ENCODE peak calls at places on chromosome 7, in ten cellular contexts. One of them, this sample, is unnamed.
A peak's percentile ranks its signal among the peaks of the same experiment; 100 is the strongest.

GRCh38 chr7:10708447-10708846 is 265.2 kb upstream of the PHF14 start:
- DNase-seq in PC-9: no peak
- DNase-seq in naive thymus-derived CD4-positive, alpha-beta T cell: no peak
- DNase-seq in colonic mucosa: no peak
- DNase-seq in aorta: no peak
- DNase-seq in heart left ventricle: no peak
- DNase-seq in MM.1S: peak; percentile 73
- DNase-seq in mucosa of descending colon: no peak
- DNase-seq in DND-41: no peak
- DNase-seq in heart right ventricle: no peak
- DNase-seq in this sample: no peak

GRCh38 chr7:98400538-98401427 is at the start of gene BAIAP2L1:
- DNase-seq in colonic mucosa: peak; percentile 96
- DNase-seq in aorta: peak; percentile 88
- DNase-seq in heart left ventricle: peak; percentile 91
- DNase-seq in PC-9: peak; percentile 100
- DNase-seq in heart right ventricle: peak; percentile 82
- DNase-seq in mucosa of descending colon: peak; percentile 99
- DNase-seq in naive thymus-derived CD4-positive, alpha-beta T cell: peak; percentile 73
- DNase-seq in MM.1S: peak; percentile 92
- DNase-seq in DND-41: no peak
- DNase-seq in this sample: peak; percentile 76

GRCh38 chr7:30931161-30931926 is 19.7 kb downstream of the AQP1 start:
- DNase-seq in heart left ventricle: peak; percentile 76
- DNase-seq in aorta: peak; percentile 47
- DNase-seq in colonic mucosa: peak; percentile 15
- DNase-seq in DND-41: no peak
- DNase-seq in naive thymus-derived CD4-positive, alpha-beta T cell: no peak
- DNase-seq in heart right ventricle: no peak
- DNase-seq in MM.1S: no peak
- DNase-seq in PC-9: no peak
- DNase-seq in mucosa of descending colon: no peak
- DNase-seq in this sample: no peak

GRCh38 chr7:90955641-90956207 is 308.5 kb upstream of the FZD1 start:
- DNase-seq in naive thymus-derived CD4-positive, alpha-beta T cell: no peak
- DNase-seq in MM.1S: no peak
- DNase-seq in mucosa of descending colon: no peak
- DNase-seq in colonic mucosa: no peak
- DNase-seq in aorta: no peak
- DNase-seq in DND-41: no peak
- DNase-seq in heart left ventricle: no peak
- DNase-seq in PC-9: no peak
- DNase-seq in heart right ventricle: no peak
- DNase-seq in this sample: no peak

GRCh38 chr7:2120251-2120660 is 112.5 kb downstream of the MAD1L1 start:
- DNase-seq in colonic mucosa: no peak
- DNase-seq in aorta: no peak
- DNase-seq in naive thymus-derived CD4-positive, alpha-beta T cell: peak; percentile 54
- DNase-seq in heart right ventricle: no peak
- DNase-seq in PC-9: no peak
- DNase-seq in DND-41: peak; percentile 23
- DNase-seq in MM.1S: no peak
- DNase-seq in mucosa of descending colon: no peak
- DNase-seq in heart left ventricle: no peak
- DNase-seq in this sample: no peak

GRCh38 chr7:49583440-49583839 is 190.0 kb upstream of the VWC2 start:
- DNase-seq in mucosa of descending colon: no peak
- DNase-seq in naive thymus-derived CD4-positive, alpha-beta T cell: no peak
- DNase-seq in heart left ventricle: no peak
- DNase-seq in PC-9: no peak
- DNase-seq in aorta: no peak
- DNase-seq in MM.1S: no peak
- DNase-seq in heart right ventricle: no peak
- DNase-seq in colonic mucosa: no peak
- DNase-seq in DND-41: no peak
- DNase-seq in this sample: no peak

GRCh38 chr7:23072043-23072442 is 33.5 kb upstream of the KLHL7 start:
- DNase-seq in colonic mucosa: no peak
- DNase-seq in DND-41: no peak
- DNase-seq in naive thymus-derived CD4-positive, alpha-beta T cell: no peak
- DNase-seq in PC-9: no peak
- DNase-seq in mucosa of descending colon: no peak
- DNase-seq in heart left ventricle: no peak
- DNase-seq in aorta: no peak
- DNase-seq in heart right ventricle: no peak
- DNase-seq in MM.1S: no peak
- DNase-seq in this sample: peak; percentile 58

GRCh38 chr7:18430810-18431209 is 64.7 kb upstream of the HDAC9 start:
- DNase-seq in colonic mucosa: no peak
- DNase-seq in MM.1S: no peak
- DNase-seq in heart right ventricle: no peak
- DNase-seq in PC-9: no peak
- DNase-seq in mucosa of descending colon: no peak
- DNase-seq in aorta: no peak
- DNase-seq in naive thymus-derived CD4-positive, alpha-beta T cell: no peak
- DNase-seq in DND-41: no peak
- DNase-seq in heart left ventricle: no peak
- DNase-seq in this sample: no peak

GRCh38 chr7:116673504-116673865 is 1.5 kb downstream of the MET start:
- DNase-seq in colonic mucosa: no peak
- DNase-seq in aorta: no peak
- DNase-seq in DND-41: no peak
- DNase-seq in PC-9: no peak
- DNase-seq in heart right ventricle: no peak
- DNase-seq in mucosa of descending colon: no peak
- DNase-seq in MM.1S: no peak
- DNase-seq in heart left ventricle: no peak
- DNase-seq in naive thymus-derived CD4-positive, alpha-beta T cell: no peak
- DNase-seq in this sample: no peak

GRCh38 chr7:44587843-44588711 is 6.0 kb upstream of the TMED4 start:
- DNase-seq in heart right ventricle: peak; percentile 55
- DNase-seq in PC-9: peak; percentile 69
- DNase-seq in heart left ventricle: no peak
- DNase-seq in naive thymus-derived CD4-positive, alpha-beta T cell: peak; percentile 61
- DNase-seq in colonic mucosa: peak; percentile 71
- DNase-seq in aorta: no peak
- DNase-seq in MM.1S: peak; percentile 74
- DNase-seq in DND-41: peak; percentile 52
- DNase-seq in mucosa of descending colon: no peak
- DNase-seq in this sample: peak; percentile 89

GRCh38 chr7:2996141-2996540 is 47.5 kb downstream of the CARD11 start:
- DNase-seq in naive thymus-derived CD4-positive, alpha-beta T cell: no peak
- DNase-seq in heart left ventricle: no peak
- DNase-seq in colonic mucosa: no peak
- DNase-seq in mucosa of descending colon: no peak
- DNase-seq in heart right ventricle: no peak
- DNase-seq in DND-41: no peak
- DNase-seq in aorta: no peak
- DNase-seq in MM.1S: no peak
- DNase-seq in PC-9: no peak
- DNase-seq in this sample: no peak

GRCh38 chr7:129271500-129272355 is 46.9 kb downstream of the AHCYL2 start:
- DNase-seq in naive thymus-derived CD4-positive, alpha-beta T cell: peak; percentile 74
- DNase-seq in colonic mucosa: peak; percentile 73
- DNase-seq in aorta: no peak
- DNase-seq in DND-41: peak; percentile 45
- DNase-seq in mucosa of descending colon: no peak
- DNase-seq in PC-9: peak; percentile 34
- DNase-seq in heart left ventricle: no peak
- DNase-seq in heart right ventricle: peak; percentile 23
- DNase-seq in MM.1S: peak; percentile 86
- DNase-seq in this sample: peak; percentile 24

GRCh38 chr7:141246426-141246825 is 172.6 kb downstream of the TMEM178B start:
- DNase-seq in heart left ventricle: no peak
- DNase-seq in PC-9: no peak
- DNase-seq in aorta: no peak
- DNase-seq in DND-41: no peak
- DNase-seq in naive thymus-derived CD4-positive, alpha-beta T cell: no peak
- DNase-seq in heart right ventricle: no peak
- DNase-seq in mucosa of descending colon: no peak
- DNase-seq in colonic mucosa: no peak
- DNase-seq in MM.1S: no peak
- DNase-seq in this sample: no peak

GRCh38 chr7:141251957-141252356 is 178.1 kb downstream of the TMEM178B start:
- DNase-seq in PC-9: no peak
- DNase-seq in colonic mucosa: no peak
- DNase-seq in aorta: no peak
- DNase-seq in mucosa of descending colon: no peak
- DNase-seq in MM.1S: no peak
- DNase-seq in heart right ventricle: no peak
- DNase-seq in naive thymus-derived CD4-positive, alpha-beta T cell: no peak
- DNase-seq in DND-41: no peak
- DNase-seq in heart left ventricle: no peak
- DNase-seq in this sample: no peak

GRCh38 chr7:141251180-141251579 is 177.3 kb downstream of the TMEM178B start:
- DNase-seq in naive thymus-derived CD4-positive, alpha-beta T cell: no peak
- DNase-seq in MM.1S: no peak
- DNase-seq in heart right ventricle: no peak
- DNase-seq in colonic mucosa: no peak
- DNase-seq in heart left ventricle: no peak
- DNase-seq in aorta: no peak
- DNase-seq in mucosa of descending colon: no peak
- DNase-seq in DND-41: no peak
- DNase-seq in PC-9: no peak
- DNase-seq in this sample: no peak
- H3K4me1 ChIP-seq in naive thymus-derived CD4-positive, alpha-beta T cell: no peaks in the 10 kb centered on the region
- H3K4me1 ChIP-seq in MM.1S: no peaks in the 10 kb centered on the region
- H3K4me1 ChIP-seq in heart right ventricle: no peaks in the 10 kb centered on the region
- H3K4me1 ChIP-seq in colonic mucosa: no peaks in the 10 kb centered on the region
- H3K4me1 ChIP-seq in heart left ventricle: no peaks in the 10 kb centered on the region
- H3K4me1 ChIP-seq in aorta: no peaks in the 10 kb centered on the region
- H3K4me1 ChIP-seq in mucosa of descending colon: no peaks in the 10 kb centered on the region
- H3K4me1 ChIP-seq in DND-41: no peaks in the 10 kb centered on the region
- H3K4me1 ChIP-seq in PC-9: no peaks in the 10 kb centered on the region
- H3K4me1 ChIP-seq in this sample: no peaks in the 10 kb centered on the region

DNA sequence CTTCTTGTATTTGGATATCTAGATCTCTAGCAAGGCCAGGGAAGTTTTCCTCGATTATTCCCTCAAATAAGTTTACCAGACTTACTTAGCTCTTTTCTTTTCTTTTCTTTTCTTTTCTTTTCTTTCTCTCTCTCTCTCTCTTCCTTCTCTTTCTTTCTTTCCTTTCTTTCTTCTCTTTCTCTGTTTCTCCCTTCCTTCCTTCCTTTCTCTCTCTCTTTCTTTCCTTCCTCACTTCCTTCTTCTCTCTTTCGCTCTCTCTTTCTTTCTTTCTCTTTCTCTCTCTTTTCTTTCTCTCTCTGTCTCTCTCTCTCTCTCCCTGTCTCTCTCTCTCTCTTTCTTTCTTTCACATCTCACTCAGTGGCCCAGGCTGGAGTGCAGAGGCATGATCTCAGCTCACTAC is 37.0 kb downstream of the UPP1 start:
- DNase-seq in heart left ventricle: no peak
- DNase-seq in DND-41: no peak
- DNase-seq in PC-9: no peak
- DNase-seq in mucosa of descending colon: no peak
- DNase-seq in naive thymus-derived CD4-positive, alpha-beta T cell: no peak
- DNase-seq in colonic mucosa: no peak
- DNase-seq in MM.1S: no peak
- DNase-seq in aorta: no peak
- DNase-seq in heart right ventricle: no peak
- DNase-seq in this sample: no peak
- H3K4me1 ChIP-seq in heart left ventricle: no peaks in the 10 kb centered on the region
- H3K4me1 ChIP-seq in DND-41: no peaks in the 10 kb centered on the region
- H3K4me1 ChIP-seq in PC-9: no peaks in the 10 kb centered on the region
- H3K4me1 ChIP-seq in mucosa of descending colon: no peaks in the 10 kb centered on the region
- H3K4me1 ChIP-seq in naive thymus-derived CD4-positive, alpha-beta T cell: no peaks in the 10 kb centered on the region
- H3K4me1 ChIP-seq in colonic mucosa: no peaks in the 10 kb centered on the region
- H3K4me1 ChIP-seq in MM.1S: no peaks in the 10 kb centered on the region
- H3K4me1 ChIP-seq in aorta: no peaks in the 10 kb centered on the region
- H3K4me1 ChIP-seq in heart right ventricle: no peaks in the 10 kb centered on the region
- H3K4me1 ChIP-seq in this sample: no peaks in the 10 kb centered on the region

GRCh38 chr7:134495546-134495945 is 31.8 kb upstream of the AKR1B10 start:
- DNase-seq in heart right ventricle: no peak
- DNase-seq in heart left ventricle: no peak
- DNase-seq in PC-9: no peak
- DNase-seq in DND-41: no peak
- DNase-seq in naive thymus-derived CD4-positive, alpha-beta T cell: no peak
- DNase-seq in mucosa of descending colon: no peak
- DNase-seq in aorta: no peak
- DNase-seq in MM.1S: no peak
- DNase-seq in colonic mucosa: no peak
- DNase-seq in this sample: no peak

GRCh38 chr7:134493091-134493490 is 34.2 kb upstream of the AKR1B1 start:
- DNase-seq in PC-9: no peak
- DNase-seq in mucosa of descending colon: no peak
- DNase-seq in heart right ventricle: no peak
- DNase-seq in naive thymus-derived CD4-positive, alpha-beta T cell: no peak
- DNase-seq in heart left ventricle: no peak
- DNase-seq in colonic mucosa: no peak
- DNase-seq in aorta: no peak
- DNase-seq in DND-41: no peak
- DNase-seq in MM.1S: no peak
- DNase-seq in this sample: no peak
- H3K4me1 ChIP-seq in PC-9: peaks cover 6% of the 10 kb centered on the region
- H3K4me1 ChIP-seq in mucosa of descending colon: no peaks in the 10 kb centered on the region
- H3K4me1 ChIP-seq in heart right ventricle: no peaks in the 10 kb centered on the region
- H3K4me1 ChIP-seq in naive thymus-derived CD4-positive, alpha-beta T cell: no peaks in the 10 kb centered on the region
- H3K4me1 ChIP-seq in heart left ventricle: no peaks in the 10 kb centered on the region
- H3K4me1 ChIP-seq in colonic mucosa: no peaks in the 10 kb centered on the region
- H3K4me1 ChIP-seq in aorta: no peaks in the 10 kb centered on the region
- H3K4me1 ChIP-seq in DND-41: no peaks in the 10 kb centered on the region
- H3K4me1 ChIP-seq in MM.1S: no peaks in the 10 kb centered on the region
- H3K4me1 ChIP-seq in this sample: no peaks in the 10 kb centered on the region

GRCh38 chr7:24932815-24933214 is 47.2 kb downstream of the OSBPL3 start:
- DNase-seq in heart right ventricle: peak; percentile 10
- DNase-seq in naive thymus-derived CD4-positive, alpha-beta T cell: no peak
- DNase-seq in PC-9: no peak
- DNase-seq in MM.1S: no peak
- DNase-seq in mucosa of descending colon: no peak
- DNase-seq in DND-41: no peak
- DNase-seq in aorta: no peak
- DNase-seq in colonic mucosa: no peak
- DNase-seq in heart left ventricle: no peak
- DNase-seq in this sample: no peak

GRCh38 chr7:24932389-24932788 is 47.6 kb downstream of the OSBPL3 start:
- DNase-seq in mucosa of descending colon: no peak
- DNase-seq in PC-9: no peak
- DNase-seq in colonic mucosa: no peak
- DNase-seq in heart left ventricle: no peak
- DNase-seq in naive thymus-derived CD4-positive, alpha-beta T cell: no peak
- DNase-seq in MM.1S: no peak
- DNase-seq in DND-41: no peak
- DNase-seq in aorta: no peak
- DNase-seq in heart right ventricle: no peak
- DNase-seq in this sample: no peak

GRCh38 chr7:24930856-24931255 is 49.1 kb downstream of the OSBPL3 start:
- DNase-seq in mucosa of descending colon: no peak
- DNase-seq in MM.1S: no peak
- DNase-seq in aorta: no peak
- DNase-seq in DND-41: no peak
- DNase-seq in heart left ventricle: no peak
- DNase-seq in naive thymus-derived CD4-positive, alpha-beta T cell: no peak
- DNase-seq in colonic mucosa: no peak
- DNase-seq in PC-9: no peak
- DNase-seq in heart right ventricle: no peak
- DNase-seq in this sample: no peak

GRCh38 chr7:24931787-24932186 is 48.2 kb downstream of the OSBPL3 start:
- DNase-seq in MM.1S: no peak
- DNase-seq in PC-9: no peak
- DNase-seq in heart left ventricle: no peak
- DNase-seq in mucosa of descending colon: no peak
- DNase-seq in colonic mucosa: no peak
- DNase-seq in heart right ventricle: no peak
- DNase-seq in DND-41: no peak
- DNase-seq in naive thymus-derived CD4-positive, alpha-beta T cell: no peak
- DNase-seq in aorta: no peak
- DNase-seq in this sample: no peak

GRCh38 chr7:24933298-24933697 is 46.7 kb downstream of the OSBPL3 start:
- DNase-seq in aorta: no peak
- DNase-seq in naive thymus-derived CD4-positive, alpha-beta T cell: no peak
- DNase-seq in mucosa of descending colon: no peak
- DNase-seq in DND-41: no peak
- DNase-seq in MM.1S: no peak
- DNase-seq in PC-9: no peak
- DNase-seq in colonic mucosa: no peak
- DNase-seq in heart left ventricle: no peak
- DNase-seq in heart right ventricle: no peak
- DNase-seq in this sample: no peak
- H3K4me1 ChIP-seq in aorta: no peaks in the 10 kb centered on the region
- H3K4me1 ChIP-seq in naive thymus-derived CD4-positive, alpha-beta T cell: peaks cover 8% of the 10 kb centered on the region
- H3K4me1 ChIP-seq in mucosa of descending colon: no peaks in the 10 kb centered on the region
- H3K4me1 ChIP-seq in DND-41: peaks cover 10% of the 10 kb centered on the region
- H3K4me1 ChIP-seq in MM.1S: peaks cover 20% of the 10 kb centered on the region
- H3K4me1 ChIP-seq in PC-9: peaks cover 22% of the 10 kb centered on the region
- H3K4me1 ChIP-seq in colonic mucosa: no peaks in the 10 kb centered on the region
- H3K4me1 ChIP-seq in heart left ventricle: no peaks in the 10 kb centered on the region
- H3K4me1 ChIP-seq in heart right ventricle: peaks cover 5% of the 10 kb centered on the region
- H3K4me1 ChIP-seq in this sample: peaks cover 9% of the 10 kb centered on the region